ENCODE peak calls at places on chromosomes 2 and 18, in five cellular contexts. R is stimulated activated CD4-positive, alpha-beta T cell treated with anti-CD3 and anti-CD28 coated beads, Interleukin-1b, Interleukin-23, amount 100 ng/mL, for 1 hour; P is mesenchymal stem cell; F is psoas muscle; S is stimulated activated CD8-positive, alpha-beta memory T cell treated with anti-CD3 and anti-CD28 coated beads, Interleukin-15, amount 100 ng/mL, for 24 hours. I is an unnamed sample.

GRCh38 chr18:49479381-49480137 is 7.5 kb downstream of the C18orf32 start:
- DNase-seq in R (no peak), P (no peak), F (no peak), S (no peak), I (no peak)

GRCh38 chr2:75560022-75560767 is 544 bp downstream of the EVA1A start:
- DNase-seq in R (no peak), P (peak), F (no peak), S (no peak), I (no peak)

GRCh38 chr2:55102056-55102812 is 52.0 kb upstream of the RTN4 start:
- DNase-seq in R (no peak), P (no peak), F (no peak), S (no peak), I (no peak)

GRCh38 chr18:23828426-23828825 is 139.2 kb downstream of the LAMA3 start:
- DNase-seq in R (no peak), P (peak), F (no peak), S (no peak), I (no peak)

GRCh38 chr2:34288016-34288415 is 688.9 kb upstream of the FAM98A start:
- DNase-seq in R (no peak), P (no peak), F (no peak), S (no peak), I (no peak)

GRCh38 chr18:76823574-76823973 is 1.2 kb downstream of the ZNF236 start:
- DNase-seq in R (no peak), P (peak), F (no peak), S (no peak), I (no peak)

GRCh38 chr18:62839874-62840713 is 124.8 kb downstream of the PHLPP1 start:
- DNase-seq in R (no peak), P (no peak), F (no peak), S (no peak), I (no peak)

GRCh38 chr2:238423561-238424312 is 3.0 kb upstream of the ASB1 start:
- DNase-seq in R (no peak), P (no peak), F (no peak), S (no peak), I (no peak)

GRCh38 chr2:15189236-15189635 is 371.9 kb downstream of the NBAS start:
- DNase-seq in R (no peak), P (no peak), F (no peak), S (no peak), I (no peak)

GRCh38 chr2:30731248-30731647 is 76.0 kb downstream of the CAPN13 start:
- DNase-seq in R (no peak), P (no peak), F (no peak), S (no peak), I (no peak)

GRCh38 chr2:196170202-196170680 is 1.1 kb downstream of the STK17B start:
- DNase-seq in R (no peak), P (peak), F (no peak), S (no peak), I (no peak)

GRCh38 chr2:23381084-23381483 is 3.9 kb upstream of the KLHL29 start:
- DNase-seq in R (no peak), P (peak), F (peak), S (no peak), I (no peak)

GRCh38 chr2:17813742-17814458 is 2.4 kb upstream of the MSGN1 start:
- DNase-seq in R (no peak), P (peak), F (peak), S (no peak), I (no peak)

GRCh38 chr2:34012728-34013302 is 413.7 kb upstream of the FAM98A start:
- DNase-seq in R (no peak), P (peak), F (peak), S (no peak), I (no peak)

GRCh38 chr18:49728542-49728941 is 84.8 kb downstream of the ACAA2 start:
- DNase-seq in R (no peak), P (no peak), F (peak), S (no peak), I (peak)

GRCh38 chr2:221943078-221943810 is 355.6 kb downstream of the PAX3 start:
- DNase-seq in R (no peak), P (peak), F (no peak), S (no peak), I (no peak)

GRCh38 chr2:233990261-233990798 is 60.2 kb upstream of the SPP2 start:
- DNase-seq in R (no peak), P (no peak), F (no peak), S (no peak), I (no peak)

GRCh38 chr2:167431949-167432348 is 543.7 kb downstream of the XIRP2 start:
- DNase-seq in R (no peak), P (no peak), F (no peak), S (no peak), I (no peak)

GRCh38 chr18:6881034-6881800 is 151.7 kb downstream of the ARHGAP28 start:
- DNase-seq in R (no peak), P (no peak), F (no peak), S (no peak), I (no peak)

GRCh38 chr2:221731432-221731831 is 159.3 kb upstream of the EPHA4 start:
- DNase-seq in R (no peak), P (no peak), F (no peak), S (no peak), I (no peak)

GRCh38 chr2:186882511-186883071 is 33.6 kb upstream of the ZSWIM2 start:
- DNase-seq in R (no peak), P (no peak), F (no peak), S (no peak), I (no peak)

GRCh38 chr2:237878321-237879057 is 19.1 kb downstream of the RAMP1 start:
- DNase-seq in R (no peak), P (no peak), F (peak), S (no peak), I (no peak)

GRCh38 chr18:76209597-76209996 is 285.4 kb downstream of the ZNF516 start:
- DNase-seq in R (no peak), P (no peak), F (no peak), S (no peak), I (no peak)

GRCh38 chr18:66994790-66995189 is 390.9 kb upstream of the CDH19 start:
- DNase-seq in R (no peak), P (no peak), F (no peak), S (no peak), I (no peak)

GRCh38 chr18:74425876-74426275 is 31.2 kb downstream of the DIPK1C start:
- DNase-seq in R (no peak), P (no peak), F (no peak), S (no peak), I (no peak)